ENCODE peak calls at places on chromosomes 11 and 22, in five cellular contexts. U, R, K, P and I are unnamed samples.

GRCh38 chr11:23570828-23571227 is 710.6 kb upstream of the CCDC179 start:
- DNase-seq in U (no peak), R (no peak), K (no peak), P (no peak), I (no peak)

GRCh38 chr11:34266987-34267386 is 90.8 kb downstream of the ABTB2 start:
- DNase-seq in U (no peak), R (no peak), K (no peak), P (no peak), I (no peak)

GRCh38 chr22:44098021-44098739 is 74.1 kb downstream of the PARVB start:
- DNase-seq in U (no peak), R (no peak), K (no peak), P (no peak), I (no peak)

GRCh38 chr11:36478700-36479329 is 31.3 kb downstream of the TRAF6 start:
- DNase-seq in U (peak; percentile 25), R (peak; percentile 62), K (peak; percentile 51), P (no peak), I (peak; percentile 11)

GRCh38 chr22:44449061-44449682 is 48.9 kb downstream of the RTL6 start:
- DNase-seq in U (no peak), R (no peak), K (no peak), P (no peak), I (no peak)

GRCh38 chr11:116376547-116376946 is 396.2 kb downstream of the BUD13 start:
- DNase-seq in U (peak; percentile 53), R (no peak), K (no peak), P (no peak), I (no peak)

GRCh38 chr11:44760917-44761545 is 34.3 kb downstream of the TSPAN18 start:
- DNase-seq in U (no peak), R (no peak), K (no peak), P (no peak), I (no peak)

GRCh38 chr11:66529655-66530054 is 16.2 kb downstream of the ZDHHC24 start:
- DNase-seq in U (no peak), R (no peak), K (no peak), P (no peak), I (no peak)

GRCh38 chr11:57763568-57763967 is 2.0 kb downstream of the CTNND1 start:
- DNase-seq in U (no peak), R (no peak), K (no peak), P (no peak), I (no peak)

GRCh38 chr11:119340335-119341221 is at the start of gene C1QTNF5:
- DNase-seq in U (no peak), R (no peak), K (no peak), P (no peak), I (no peak)

GRCh38 chr22:46984751-46985506 is 222.5 kb downstream of the TBC1D22A start:
- DNase-seq in U (no peak), R (no peak), K (no peak), P (no peak), I (no peak)

GRCh38 chr22:23786752-23787599 is at the start of gene SMARCB1:
- DNase-seq in U (peak; percentile 77), R (peak; percentile 89), K (peak; percentile 82), P (peak; percentile 84), I (peak; percentile 86)

GRCh38 chr11:76656087-76656531 is 14.4 kb downstream of the LRRC32 start:
- DNase-seq in U (no peak), R (no peak), K (no peak), P (no peak), I (no peak)

GRCh38 chr11:72606362-72607100 is 67.7 kb downstream of the PDE2A start:
- DNase-seq in U (no peak), R (no peak), K (no peak), P (no peak), I (no peak)

GRCh38 chr11:31809543-31809856 is 1.6 kb downstream of the PAX6 start:
- DNase-seq in U (no peak), R (no peak), K (no peak), P (no peak), I (no peak)

GRCh38 chr22:33909075-33909458 is 11.2 kb downstream of the LARGE1 start:
- DNase-seq in U (no peak), R (no peak), K (no peak), P (no peak), I (no peak)

GRCh38 chr11:44905131-44905866 is 45.4 kb downstream of the TP53I11 start:
- DNase-seq in U (no peak), R (no peak), K (no peak), P (no peak), I (no peak)

GRCh38 chr22:44777364-44777756 is 25.0 kb downstream of the ARHGAP8 start:
- DNase-seq in U (no peak), R (no peak), K (no peak), P (no peak), I (no peak)

GRCh38 chr11:72760543-72761400 is 8.6 kb upstream of the ARAP1 start:
- DNase-seq in U (no peak), R (no peak), K (no peak), P (no peak), I (no peak)

GRCh38 chr11:117302228-117302627 is 11.1 kb downstream of the BACE1-AS start:
- DNase-seq in U (no peak), R (no peak), K (no peak), P (no peak), I (no peak)

GRCh38 chr11:27487706-27488105 is 15.1 kb upstream of the LGR4 start:
- DNase-seq in U (no peak), R (no peak), K (no peak), P (no peak), I (no peak)

GRCh38 chr11:111581341-111581740 is 20.9 kb upstream of the SIK2 start:
- DNase-seq in U (no peak), R (no peak), K (no peak), P (no peak), I (no peak)

GRCh38 chr11:19817870-19818269 is 105.2 kb downstream of the NAV2 start:
- DNase-seq in U (no peak), R (no peak), K (no peak), P (no peak), I (no peak)

GRCh38 chr11:67483901-67484665 is 1.3 kb downstream of the AIP start:
- DNase-seq in U (no peak), R (peak; percentile 72), K (peak; percentile 83), P (no peak), I (no peak)

GRCh38 chr11:22774716-22775115 is 54.9 kb downstream of the SVIP start:
- DNase-seq in U (no peak), R (no peak), K (no peak), P (no peak), I (no peak)

GRCh38 chr11:30348035-30348434 is 25.1 kb downstream of the ARL14EP start:
- DNase-seq in U (no peak), R (no peak), K (no peak), P (no peak), I (no peak)

GRCh38 chr22:47352920-47353700 is 590.7 kb downstream of the TBC1D22A start:
- DNase-seq in U (no peak), R (no peak), K (no peak), P (no peak), I (no peak)

GRCh38 chr11:126945319-126945718 is 55.3 kb downstream of the KIRREL3 start:
- DNase-seq in U (peak; percentile 12), R (no peak), K (no peak), P (no peak), I (no peak)

GRCh38 chr11:75547617-75548054 is 14.4 kb upstream of the SERPINH1 start:
- DNase-seq in U (peak; percentile 64), R (peak; percentile 59), K (no peak), P (peak; percentile 51), I (peak; percentile 25)

GRCh38 chr11:68411501-68411991 is 49.0 kb upstream of the PPP6R3 start:
- DNase-seq in U (peak; percentile 48), R (no peak), K (no peak), P (no peak), I (no peak)

GRCh38 chr11:89612111-89612510 is 98.0 kb upstream of the TRIM77 start:
- DNase-seq in U (no peak), R (no peak), K (no peak), P (no peak), I (no peak)

GRCh38 chr11:19398772-19399542 is 158.2 kb upstream of the E2F8 start:
- DNase-seq in U (no peak), R (no peak), K (no peak), P (no peak), I (no peak)

GRCh38 chr11:120867024-120867423 is 156.9 kb upstream of the TBCEL start:
- DNase-seq in U (peak; percentile 31), R (no peak), K (no peak), P (no peak), I (no peak)

GRCh38 chr11:17855531-17856290 is 121.1 kb downstream of the KCNC1 start:
- DNase-seq in U (no peak), R (no peak), K (no peak), P (no peak), I (no peak)

GRCh38 chr22:43404673-43405385 is 7.0 kb upstream of the MPPED1 start:
- DNase-seq in U (no peak), R (no peak), K (no peak), P (no peak), I (no peak)